ENCODE peak calls at places on chromosomes 2 and 18, in four cellular contexts. K is PC-3, W is fibroblast of villous mesenchyme, L is WERI-Rb-1. N is an unnamed sample.

GRCh38 chr2:114550895-114551793 is 108.7 kb downstream of the DPP10 start:
- DNase-seq in K (peak), W (peak), L (peak), N (peak)

GRCh38 chr18:3054214-3054613 is 41.3 kb upstream of the LPIN2 start:
- DNase-seq in K (no peak), W (no peak), L (no peak), N (no peak)

GRCh38 chr18:24014062-24014985 is at the start of gene TTC39C:
- DNase-seq in K (peak), W (peak), L (peak), N (peak)

GRCh38 chr2:71505086-71505769 is 51.9 kb downstream of the DYSF start:
- DNase-seq in K (no peak), W (no peak), L (no peak), N (no peak)

GRCh38 chr2:240203842-240204270 is 63.4 kb upstream of the OTOS start:
- DNase-seq in K (no peak), W (no peak), L (no peak), N (no peak)

GRCh38 chr2:119480718-119481142 is 43.6 kb downstream of the SCTR start:
- DNase-seq in K (no peak), W (no peak), L (no peak), N (no peak)

GRCh38 chr2:177589191-177589590 is 196.6 kb downstream of the AGPS start:
- DNase-seq in K (no peak), W (no peak), L (no peak), N (no peak)

GRCh38 chr2:224570328-224570993 is 14.7 kb downstream of the CUL3 start:
- DNase-seq in K (no peak), W (peak), L (no peak), N (peak)

GRCh38 chr2:238380336-238380735 is 46.4 kb upstream of the ASB1 start:
- DNase-seq in K (no peak), W (no peak), L (no peak), N (no peak)

GRCh38 chr2:207474871-207475485 is 54.8 kb upstream of the CREB1 start:
- DNase-seq in K (peak), W (peak), L (peak), N (peak)

GRCh38 chr2:238313289-238313990 is 6.9 kb upstream of the TRAF3IP1 start:
- DNase-seq in K (no peak), W (no peak), L (no peak), N (no peak)

GRCh38 chr2:71927757-71928715 is 219.6 kb downstream of the CYP26B1 start:
- DNase-seq in K (peak), W (no peak), L (peak), N (no peak)

GRCh38 chr2:190121971-190122370 is 59.4 kb upstream of the MSTN start:
- DNase-seq in K (peak), W (peak), L (no peak), N (peak)
- TF ChIP-seq CTCF in K (peak), W (peak), L (peak), N (peak)

DNA sequence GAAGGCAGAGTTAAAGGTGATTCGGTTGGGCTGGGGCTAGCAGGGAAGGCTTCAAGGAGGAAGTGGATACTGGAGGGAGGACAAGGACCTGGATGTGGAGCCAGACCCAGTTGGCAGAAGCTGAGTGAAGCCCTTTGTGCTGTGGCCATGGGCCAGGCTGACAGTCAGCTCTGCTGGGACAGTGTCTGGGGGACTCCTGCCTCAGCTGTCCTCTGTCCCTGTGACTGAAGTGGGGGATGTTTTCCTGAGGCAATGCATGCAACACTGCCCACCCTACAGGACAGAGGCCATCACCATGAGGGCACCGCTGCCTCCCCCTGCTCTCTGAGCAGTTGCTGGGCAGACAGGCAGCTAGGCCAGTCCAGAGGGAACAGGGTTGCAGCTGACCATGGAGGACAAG is 40.0 kb downstream of the ST8SIA5 start:
- DNase-seq in K (no peak), W (no peak), L (no peak), N (no peak)
- H3K4me3 ChIP-seq in K (no peak), W (no peak), L (no peak), N (no peak)

GRCh38 chr2:12321886-12322285 is 394.9 kb upstream of the TRIB2 start:
- DNase-seq in K (no peak), W (peak), L (no peak), N (peak)

GRCh38 chr2:12330916-12331315 is 385.8 kb upstream of the TRIB2 start:
- DNase-seq in K (peak), W (no peak), L (no peak), N (peak)

GRCh38 chr2:12325806-12326205 is 390.9 kb upstream of the TRIB2 start:
- DNase-seq in K (peak), W (peak), L (no peak), N (no peak)

GRCh38 chr2:12331698-12332097 is 385.0 kb upstream of the TRIB2 start:
- DNase-seq in K (no peak), W (no peak), L (no peak), N (no peak)

DNA sequence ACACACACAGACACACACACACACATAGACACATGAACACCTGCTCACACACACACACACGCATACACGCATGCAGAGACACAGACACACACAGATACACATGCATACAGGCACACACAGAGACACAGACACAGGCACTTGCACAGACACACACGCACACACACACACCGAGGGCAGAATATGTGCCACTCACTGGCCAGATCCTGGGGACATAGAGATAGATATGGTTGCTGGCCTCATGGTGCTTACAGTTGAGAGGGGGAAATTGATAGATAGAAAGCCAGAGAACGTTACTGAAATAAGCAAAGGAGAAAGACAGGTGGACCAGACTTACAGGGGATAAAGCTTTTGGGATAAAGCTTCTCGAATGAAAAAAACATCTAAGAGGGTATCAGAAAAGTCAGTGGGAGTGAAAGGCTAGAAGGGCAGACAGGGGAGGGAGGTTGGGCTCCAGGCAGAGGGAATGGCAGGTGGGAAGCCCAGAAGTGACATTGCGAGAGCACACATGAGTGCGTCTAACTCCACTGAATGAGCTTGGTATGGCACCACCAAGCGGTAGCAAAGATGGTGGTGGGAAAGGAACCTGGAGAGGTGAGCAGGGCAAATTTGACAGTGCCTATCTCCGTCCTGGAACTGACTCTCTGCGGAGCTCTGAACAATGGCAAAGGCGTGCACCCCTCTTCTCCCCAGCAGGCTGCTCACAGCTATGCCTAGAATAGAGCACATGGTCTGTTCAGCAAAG is 390.1 kb upstream of the TRIB2 start:
- DNase-seq in K (no peak), W (no peak), L (peak), N (no peak)
- TF ChIP-seq CTCF in K (no peak), W (no peak), L (peak), N (no peak)

DNA sequence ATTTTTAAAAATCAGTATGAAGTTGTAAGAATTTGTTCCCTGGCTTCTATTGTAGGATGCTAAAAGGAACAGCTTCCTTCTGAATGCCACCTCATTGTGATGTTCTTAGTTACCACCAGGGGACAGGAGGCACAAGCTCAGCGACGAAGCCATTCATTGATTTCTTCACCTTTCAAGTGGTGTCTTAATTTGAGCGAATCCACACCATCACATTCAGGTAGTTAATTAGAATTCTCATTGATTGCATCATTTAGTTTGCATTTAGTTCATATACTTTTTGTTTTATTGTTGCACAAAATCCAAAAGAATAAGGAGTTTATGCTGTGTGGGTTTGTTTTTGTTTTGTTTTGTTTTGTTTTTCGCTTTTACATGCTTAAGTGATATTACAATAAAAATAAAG is 23.1 kb downstream of the CYP27C1 start:
- DNase-seq in K (peak), W (no peak), L (no peak), N (no peak)
- H3K4me3 ChIP-seq in K (peak), W (no peak), L (no peak), N (no peak)

GRCh38 chr18:36350839-36351474 is 53.4 kb downstream of the FHOD3 start:
- DNase-seq in K (no peak), W (no peak), L (no peak), N (no peak)
- TF ChIP-seq CTCF in K (no peak), W (no peak), L (no peak), N (no peak)

DNA sequence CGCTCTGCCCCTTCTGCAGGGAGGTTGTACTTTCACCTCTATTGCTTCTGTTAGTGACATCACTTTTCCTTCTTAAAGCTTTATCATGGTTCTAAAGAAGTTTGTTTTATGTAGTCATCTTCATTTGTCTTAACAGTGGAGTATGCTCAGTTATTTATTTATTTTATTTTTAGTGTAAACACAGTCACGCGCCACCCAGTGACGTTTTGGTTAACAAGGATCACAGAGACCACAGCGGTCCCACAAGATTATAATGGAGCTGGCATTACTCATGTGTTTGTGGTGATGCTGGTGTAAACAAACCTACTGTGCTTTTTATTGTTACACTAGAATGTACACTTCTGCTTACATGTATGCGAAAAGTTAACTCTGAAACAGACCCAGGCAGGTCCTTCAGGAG is 89.9 kb downstream of the SOX11 start:
- DNase-seq in K (no peak), W (no peak), L (no peak), N (no peak)
- H3K4me3 ChIP-seq in K (no peak), W (no peak), L (no peak), N (no peak)

GRCh38 chr2:165970663-165971062 is 17.1 kb upstream of the TTC21B start:
- DNase-seq in K (peak), W (no peak), L (no peak), N (no peak)
- TF ChIP-seq CTCF in K (no peak), W (no peak), L (no peak), N (no peak)

N was measured in AG10803.